ENCODE peak calls at places on chromosomes 6 and 20, in seven cellular contexts. E is spleen, X is breast epithelium, J is HCT116, F is upper lobe of left lung, Q is stomach, C is suprapubic skin. B is an unnamed sample.
A peak's percentile ranks its signal among the peaks of the same experiment; 100 is the strongest.

GRCh38 chr6:115272311-115272710 is 788.4 kb downstream of the FRK start:
- DNase-seq in E (no peak), F (no peak), Q (no peak), J (no peak), C (no peak), X (no peak), B (no peak)

GRCh38 chr6:22448311-22448711 is 121.1 kb upstream of the HDGFL1 start:
- DNase-seq in J (no peak), X (no peak), C (no peak), F (no peak), Q (no peak), E (no peak), B (no peak)

GRCh38 chr20:34365765-34366213 is 2.7 kb downstream of the ITCH start:
- DNase-seq in Q (no peak), E (no peak), F (peak; percentile 38), J (no peak), X (no peak), C (peak; percentile 24), B (peak; percentile 51)

GRCh38 chr6:88535296-88535695 is 369.1 kb upstream of the CNR1 start:
- DNase-seq in E (no peak), X (no peak), J (no peak), F (no peak), Q (no peak), C (no peak), B (no peak)

GRCh38 chr6:26394289-26394688 is 7.8 kb upstream of the BTN3A1 start:
- DNase-seq in Q (peak; percentile 27), F (no peak), C (no peak), E (no peak), J (peak; percentile 46), X (no peak), B (no peak)

GRCh38 chr20:2692036-2692885 is at the start of gene EBF4:
- DNase-seq in J (no peak), E (peak; percentile 70), X (peak; percentile 23), C (peak; percentile 68), Q (peak; percentile 55), F (peak; percentile 42), B (peak; percentile 63)

GRCh38 chr20:45346851-45347250 is 1.4 kb downstream of the SDC4 start:
- DNase-seq in E (no peak), Q (no peak), C (no peak), J (no peak), X (no peak), F (no peak), B (no peak)

GRCh38 chr6:160156842-160157241 is 35.2 kb downstream of the SLC22A1 start:
- DNase-seq in J (no peak), Q (no peak), F (no peak), E (no peak), X (no peak), C (no peak), B (no peak)

GRCh38 chr6:2351807-2352431 is 106.5 kb upstream of the GMDS start:
- DNase-seq in E (no peak), C (no peak), F (no peak), J (no peak), Q (no peak), X (no peak), B (no peak)

GRCh38 chr20:22080985-22081384 is 375.5 kb downstream of the PAX1 start:
- DNase-seq in J (no peak), E (no peak), F (no peak), Q (no peak), X (no peak), C (no peak), B (no peak)

GRCh38 chr6:121711472-121711871 is 276.0 kb downstream of the GJA1 start:
- DNase-seq in E (no peak), X (no peak), Q (no peak), J (no peak), C (no peak), F (no peak), B (no peak)

GRCh38 chr6:119174879-119175817 is 96.7 kb upstream of the FAM184A start:
- DNase-seq in J (no peak), C (no peak), E (no peak), Q (no peak), X (no peak), F (no peak), B (no peak)

GRCh38 chr6:138765896-138766487 is 7.6 kb upstream of the CCDC28A start:
- DNase-seq in J (peak; percentile 29), Q (no peak), E (no peak), C (no peak), X (no peak), F (no peak), B (no peak)

GRCh38 chr6:134002821-134003220 is 49.6 kb downstream of the SLC2A12 start:
- DNase-seq in X (peak; percentile 39), F (no peak), Q (no peak), J (no peak), E (no peak), C (no peak), B (no peak)

GRCh38 chr6:148747145-148747492 is 289 bp downstream of the UST start:
- DNase-seq in E (peak; percentile 88), C (peak; percentile 81), J (no peak), F (peak; percentile 40), Q (peak; percentile 34), X (peak; percentile 23), B (no peak)

GRCh38 chr6:29490552-29490951 is 2.8 kb upstream of the MAS1L start:
- DNase-seq in Q (no peak), E (no peak), X (no peak), F (no peak), C (no peak), J (no peak), B (no peak)

GRCh38 chr20:35617397-35618031 is 1.9 kb downstream of the SPAG4 start:
- DNase-seq in J (no peak), C (no peak), Q (peak; percentile 55), F (peak; percentile 56), E (peak; percentile 89), X (peak; percentile 39), B (peak; percentile 56)

GRCh38 chr6:133945158-133945557 is 7.9 kb upstream of the TBPL1 start:
- DNase-seq in C (no peak), F (no peak), E (no peak), X (no peak), Q (no peak), J (no peak), B (no peak)

GRCh38 chr6:132218063-132218696 is 183.1 kb downstream of the MOXD1 start:
- DNase-seq in F (no peak), Q (no peak), C (no peak), E (no peak), J (peak; percentile 3), X (no peak), B (no peak)

GRCh38 chr6:43172127-43173007 is 1.3 kb downstream of the SRF start:
- DNase-seq in F (peak; percentile 55), X (peak; percentile 77), E (peak; percentile 93), Q (peak; percentile 39), J (no peak), C (peak; percentile 86), B (no peak)
- TF ChIP-seq POLR2AphosphoS5 in F (no peak), X (no peak), E (no peak), Q (no peak), J (no peak), C (no peak), B (no peak)

DNA sequence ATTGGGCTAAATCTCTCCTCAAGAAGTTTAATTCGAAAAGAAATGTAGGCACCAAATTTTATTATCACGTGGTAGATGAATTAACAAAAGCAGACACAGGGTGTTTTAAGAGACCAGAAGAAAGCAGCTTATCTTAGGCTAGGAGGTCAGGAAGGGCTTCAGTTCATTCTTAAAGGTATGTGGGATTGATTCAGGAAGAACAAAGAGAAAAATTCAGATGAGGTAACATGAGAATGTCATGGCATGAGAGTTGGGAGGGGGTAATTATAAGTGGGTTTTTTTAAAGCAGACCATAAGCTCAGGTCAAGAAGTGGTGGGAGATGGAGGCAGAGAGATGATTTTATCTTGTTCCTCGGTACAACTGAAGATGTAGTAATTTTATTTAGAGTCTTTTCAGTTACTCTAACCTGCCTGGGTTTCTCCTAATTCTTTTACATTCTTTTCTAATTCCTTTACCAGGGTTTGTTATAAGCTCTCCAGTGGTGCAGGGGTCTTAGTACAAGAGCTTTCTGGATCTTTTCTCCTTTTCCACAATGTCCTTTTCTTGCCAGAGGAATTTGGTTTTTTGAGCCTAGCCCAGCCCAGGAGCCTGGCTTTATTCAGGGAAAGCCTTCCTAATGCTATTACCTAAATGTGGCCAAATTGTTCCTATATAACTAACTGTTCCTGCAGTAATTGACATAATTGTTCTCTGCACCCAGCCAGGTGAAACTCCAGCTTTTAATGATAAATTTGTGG is 474.1 kb upstream of the BTBD3 start:
- DNase-seq in Q (no peak), E (no peak), C (no peak), X (no peak), J (no peak), F (no peak), B (no peak)
- TF ChIP-seq POLR2AphosphoS5 in Q (no peak), E (no peak), C (no peak), X (no peak), J (no peak), F (no peak), B (no peak)

GRCh38 chr6:84772428-84773132 is 8.2 kb upstream of the TBX18 start:
- DNase-seq in E (peak; percentile 62), C (no peak), X (no peak), J (no peak), Q (no peak), F (no peak), B (no peak)

GRCh38 chr6:84773431-84774173 is 9.2 kb upstream of the TBX18 start:
- DNase-seq in Q (no peak), J (no peak), E (peak; percentile 73), C (no peak), F (no peak), X (no peak), B (no peak)

GRCh38 chr6:84773133-84773430 is 8.7 kb upstream of the TBX18 start:
- DNase-seq in F (no peak), Q (no peak), E (no peak), X (no peak), J (no peak), C (no peak), B (no peak)

GRCh38 chr6:84770521-84770920 is 6.1 kb upstream of the TBX18 start:
- DNase-seq in Q (no peak), J (no peak), F (no peak), C (no peak), X (no peak), E (no peak), B (no peak)

GRCh38 chr6:84771732-84772131 is 7.3 kb upstream of the TBX18 start:
- DNase-seq in F (no peak), Q (no peak), X (no peak), E (no peak), J (no peak), C (no peak), B (no peak)
- TF ChIP-seq POLR2AphosphoS5 in F (no peak), Q (no peak), X (no peak), E (no peak), J (no peak), C (no peak), B (no peak)

DNA sequence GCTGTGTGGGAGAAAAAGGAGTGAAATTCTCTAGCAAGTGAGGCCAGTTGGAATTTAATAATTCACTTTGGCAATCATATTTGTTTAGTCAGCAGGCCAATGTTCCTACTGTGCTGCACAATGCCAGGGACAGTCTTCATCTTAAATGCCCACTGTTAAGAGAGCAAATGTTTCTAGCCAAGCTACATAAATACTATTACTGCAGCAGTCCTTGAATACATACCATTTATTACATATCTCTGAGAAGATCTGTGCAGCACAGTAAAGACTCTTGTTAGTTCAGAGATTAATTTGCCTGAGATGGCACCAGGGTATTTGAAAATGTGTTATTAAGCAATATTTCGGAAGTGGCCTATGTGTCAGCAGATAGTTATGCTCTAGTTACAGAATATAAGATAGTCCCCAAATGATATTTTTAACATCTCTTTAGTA is 105.4 kb downstream of the OGFRL1 start:
- DNase-seq in Q (no peak), X (no peak), J (no peak), E (no peak), C (no peak), F (no peak), B (no peak)
- TF ChIP-seq POLR2AphosphoS5 in Q (no peak), X (no peak), J (no peak), E (no peak), C (no peak), F (no peak), B (no peak)

B was measured in GM12891.